ENCODE peak calls at places on chromosomes 16 and 17, in five cellular contexts. T is K562, S is GM12891, N is GM12878, E is HepG2. X is an unnamed sample.

GRCh38 chr17:58402047-58402446 is 15.3 kb downstream of the RNF43 start:
- DNase-seq in T (no peak), S (no peak), N (no peak), E (no peak), X (no peak)

GRCh38 chr16:87474566-87474996 is 18.2 kb downstream of the ZCCHC14 start:
- DNase-seq in T (no peak), S (no peak), N (no peak), E (peak), X (no peak)

GRCh38 chr17:2929881-2930533 is 133.4 kb downstream of the OR1D5 start:
- DNase-seq in T (peak), S (peak), N (no peak), E (peak), X (peak)

GRCh38 chr17:51060396-51060795 is 60.3 kb downstream of the SPAG9 start:
- DNase-seq in T (no peak), S (no peak), N (no peak), E (no peak), X (no peak)

GRCh38 chr16:74608944-74609343 is 2.0 kb upstream of the GLG1 start:
- DNase-seq in T (no peak), S (no peak), N (no peak), E (no peak), X (no peak)

GRCh38 chr17:68621065-68621464 is 19.9 kb upstream of the FAM20A start:
- DNase-seq in T (no peak), S (no peak), N (no peak), E (no peak), X (no peak)

GRCh38 chr17:8430966-8431365 is 4.7 kb upstream of the NDEL1 start:
- DNase-seq in T (no peak), S (no peak), N (no peak), E (no peak), X (no peak)

GRCh38 chr17:72467841-72468653 is 347.2 kb downstream of the SOX9 start:
- DNase-seq in T (no peak), S (no peak), N (no peak), E (no peak), X (no peak)

GRCh38 chr17:7515912-7516610 is 31.9 kb downstream of the POLR2A start:
- DNase-seq in T (no peak), S (no peak), N (no peak), E (peak), X (no peak)

GRCh38 chr16:68072038-68072695 is 13.0 kb upstream of the NFATC3 start:
- DNase-seq in T (peak), S (no peak), N (no peak), E (no peak), X (no peak)

GRCh38 chr17:32114536-32114935 is 27.8 kb upstream of the RHOT1 start:
- DNase-seq in T (no peak), S (no peak), N (no peak), E (no peak), X (no peak)

GRCh38 chr16:86653289-86654006 is 75.1 kb downstream of the FOXL1 start:
- DNase-seq in T (no peak), S (no peak), N (no peak), E (no peak), X (no peak)

GRCh38 chr16:71229344-71229743 is 1.2 kb downstream of the HYDIN start:
- DNase-seq in T (no peak), S (no peak), N (no peak), E (no peak), X (no peak)

GRCh38 chr17:17497845-17498520 is 1.8 kb upstream of the RASD1 start:
- DNase-seq in T (no peak), S (no peak), N (no peak), E (no peak), X (no peak)

GRCh38 chr17:17497065-17497844 is 1.1 kb upstream of the RASD1 start:
- DNase-seq in T (no peak), S (no peak), N (no peak), E (no peak), X (no peak)

GRCh38 chr17:17495448-17496188 is 577 bp downstream of the RASD1 start:
- DNase-seq in T (no peak), S (no peak), N (no peak), E (no peak), X (no peak)

GRCh38 chr17:17494499-17495447 is 1.4 kb downstream of the RASD1 start:
- DNase-seq in T (no peak), S (no peak), N (no peak), E (no peak), X (no peak)

DNA sequence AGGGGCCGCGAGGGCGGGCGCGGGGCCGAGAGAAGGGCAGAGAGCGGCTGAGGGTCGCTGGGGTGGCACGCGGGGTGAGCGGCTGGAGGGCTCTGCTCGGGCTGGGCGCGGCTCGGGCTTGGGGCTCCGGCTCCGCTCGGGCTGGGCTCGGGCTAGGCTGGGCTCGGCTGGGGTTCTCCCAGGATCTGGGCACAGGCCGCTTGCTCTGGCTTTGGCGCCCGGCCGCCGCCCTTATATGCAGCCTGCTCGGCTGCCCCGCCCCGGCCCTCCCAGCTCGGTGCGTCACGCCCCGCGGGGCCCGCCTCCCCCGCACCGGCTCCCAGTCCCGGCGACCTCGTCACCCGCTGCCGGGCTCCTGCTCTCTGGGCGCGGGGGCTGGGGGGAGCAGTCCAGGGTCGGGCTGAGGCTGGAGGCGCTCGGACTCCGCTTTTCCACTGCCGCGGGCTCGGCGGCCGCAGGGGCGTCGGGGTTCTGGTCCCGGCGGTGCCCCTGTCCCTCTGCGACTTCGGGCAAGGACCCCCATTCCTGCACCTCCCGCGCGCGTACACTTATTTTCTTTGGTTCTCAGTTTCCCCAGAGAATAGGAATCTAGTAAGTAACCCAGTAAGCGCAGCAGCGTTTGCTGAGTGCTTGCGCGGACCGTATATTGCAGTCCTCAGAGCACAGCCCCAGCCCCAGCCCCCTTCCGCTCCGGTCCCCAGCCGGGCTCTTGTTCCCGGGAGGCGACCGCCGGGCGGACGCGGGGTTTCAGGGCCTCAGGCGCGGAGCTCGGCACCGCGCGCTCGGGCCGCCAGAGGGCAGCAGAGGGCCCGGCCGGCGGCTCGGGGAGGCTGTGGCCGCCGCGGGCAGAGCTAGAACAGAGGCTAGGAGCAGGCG is at the start of gene RASD1:
- DNase-seq in T (peak), S (peak), N (no peak), E (peak), X (peak)
- TF ChIP-seq POLR2AphosphoS5 in T (no peak), S (no peak), N (no peak), E (peak), X (no peak)

GRCh38 chr16:88541109-88541508 is 29.1 kb upstream of the ZC3H18 start:
- DNase-seq in T (no peak), S (no peak), N (no peak), E (no peak), X (no peak)

GRCh38 chr16:88542231-88542630 is 28.0 kb upstream of the ZC3H18 start:
- DNase-seq in T (no peak), S (no peak), N (no peak), E (no peak), X (no peak)

GRCh38 chr16:88540346-88540977 is 29.7 kb upstream of the ZC3H18 start:
- DNase-seq in T (no peak), S (no peak), N (no peak), E (no peak), X (no peak)

GRCh38 chr16:88543230-88543813 is 26.9 kb upstream of the ZC3H18 start:
- DNase-seq in T (no peak), S (no peak), N (no peak), E (no peak), X (no peak)

GRCh38 chr16:88541831-88542230 is 28.4 kb upstream of the ZC3H18 start:
- DNase-seq in T (no peak), S (no peak), N (no peak), E (no peak), X (no peak)
- TF ChIP-seq POLR2A in T (no peak), S (no peak), N (no peak), E (no peak), X (no peak)

GRCh38 chr16:48022496-48022895 is 133.3 kb downstream of the ABCC12 start:
- DNase-seq in T (no peak), S (peak), N (no peak), E (no peak), X (no peak)

GRCh38 chr16:48029768-48030167 is 126.0 kb downstream of the ABCC12 start:
- DNase-seq in T (no peak), S (no peak), N (no peak), E (no peak), X (no peak)

GRCh38 chr16:48024042-48024441 is 131.8 kb downstream of the ABCC12 start:
- DNase-seq in T (no peak), S (no peak), N (no peak), E (no peak), X (no peak)

GRCh38 chr16:48030926-48031325 is 124.9 kb downstream of the ABCC12 start:
- DNase-seq in T (no peak), S (no peak), N (no peak), E (no peak), X (no peak)

DNA sequence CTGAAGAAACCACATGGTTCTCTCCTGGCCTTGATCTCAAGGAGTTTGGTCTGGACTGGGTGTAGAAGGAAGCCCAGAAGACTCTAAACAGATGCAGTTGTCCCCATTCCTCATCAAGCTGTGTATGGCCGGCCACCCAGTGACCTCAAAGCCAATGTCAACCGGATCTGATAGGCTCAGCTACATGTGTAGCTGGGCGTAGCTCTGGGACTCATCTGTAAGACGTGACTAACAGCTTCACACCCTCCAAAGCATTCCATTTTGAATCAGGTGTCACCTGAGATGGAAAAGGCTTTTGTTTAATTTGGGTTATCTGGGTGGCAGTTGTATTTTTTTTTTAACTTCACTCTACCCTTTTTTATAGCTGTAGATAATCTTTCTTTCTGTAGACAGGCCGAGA is 130.4 kb downstream of the ABCC12 start:
- DNase-seq in T (no peak), S (no peak), N (no peak), E (no peak), X (no peak)
- TF ChIP-seq TAF1 in T (no peak), S (no peak), N (no peak), E (no peak), X (no peak)

GRCh38 chr17:49194297-49194607 is 16.1 kb downstream of the GNGT2 start:
- DNase-seq in T (no peak), S (no peak), N (no peak), E (no peak), X (no peak)

GRCh38 chr17:49191917-49192741 is 18.2 kb downstream of the GNGT2 start:
- DNase-seq in T (peak), S (no peak), N (peak), E (peak), X (peak)

GRCh38 chr17:49191407-49191916 is 18.9 kb downstream of the GNGT2 start:
- DNase-seq in T (no peak), S (no peak), N (no peak), E (no peak), X (no peak)

GRCh38 chr17:49195746-49196145 is 14.6 kb downstream of the GNGT2 start:
- DNase-seq in T (no peak), S (no peak), N (no peak), E (no peak), X (no peak)

DNA sequence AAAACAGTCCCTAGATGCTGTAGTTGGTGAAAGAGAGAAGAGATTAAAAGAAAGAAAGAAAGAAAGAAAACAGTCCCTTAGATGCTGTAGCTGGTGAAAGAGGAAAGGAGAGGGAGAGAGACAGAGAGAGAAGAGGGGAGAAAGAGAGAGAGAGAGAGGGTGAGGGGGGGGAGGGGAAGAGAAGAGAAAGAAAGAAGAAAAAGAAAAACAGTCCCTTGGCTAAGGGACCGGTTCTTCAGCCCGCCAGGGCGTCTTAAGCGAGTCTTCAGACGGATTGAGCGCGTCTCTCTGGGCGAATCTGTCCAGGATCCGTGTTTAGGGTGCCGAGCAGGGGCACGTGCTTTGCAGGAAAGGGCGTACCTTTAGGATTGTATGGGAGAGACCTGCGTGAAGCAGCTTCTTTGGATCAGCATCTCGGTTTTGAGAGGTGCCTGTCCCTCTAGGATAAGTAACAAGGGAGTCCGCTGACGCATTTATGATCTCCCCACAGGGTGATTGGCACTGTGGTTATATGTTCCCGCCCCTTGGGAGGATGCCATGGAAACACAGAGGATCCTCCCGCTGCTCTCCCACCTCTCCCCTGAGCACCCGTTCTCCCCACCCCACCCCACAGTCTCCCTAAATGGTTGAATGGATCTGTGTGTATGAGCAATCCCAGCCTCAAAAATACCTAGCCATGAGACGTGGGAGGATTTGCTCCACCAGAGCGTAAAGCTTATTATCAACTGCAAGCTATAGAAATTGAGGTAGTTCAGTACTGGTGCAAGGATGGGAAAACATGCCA is 16.7 kb downstream of the GNGT2 start:
- DNase-seq in T (peak), S (no peak), N (peak), E (no peak), X (no peak)
- TF ChIP-seq POLR2AphosphoS5 in T (no peak), S (peak), N (peak), E (no peak), X (peak)

DNA sequence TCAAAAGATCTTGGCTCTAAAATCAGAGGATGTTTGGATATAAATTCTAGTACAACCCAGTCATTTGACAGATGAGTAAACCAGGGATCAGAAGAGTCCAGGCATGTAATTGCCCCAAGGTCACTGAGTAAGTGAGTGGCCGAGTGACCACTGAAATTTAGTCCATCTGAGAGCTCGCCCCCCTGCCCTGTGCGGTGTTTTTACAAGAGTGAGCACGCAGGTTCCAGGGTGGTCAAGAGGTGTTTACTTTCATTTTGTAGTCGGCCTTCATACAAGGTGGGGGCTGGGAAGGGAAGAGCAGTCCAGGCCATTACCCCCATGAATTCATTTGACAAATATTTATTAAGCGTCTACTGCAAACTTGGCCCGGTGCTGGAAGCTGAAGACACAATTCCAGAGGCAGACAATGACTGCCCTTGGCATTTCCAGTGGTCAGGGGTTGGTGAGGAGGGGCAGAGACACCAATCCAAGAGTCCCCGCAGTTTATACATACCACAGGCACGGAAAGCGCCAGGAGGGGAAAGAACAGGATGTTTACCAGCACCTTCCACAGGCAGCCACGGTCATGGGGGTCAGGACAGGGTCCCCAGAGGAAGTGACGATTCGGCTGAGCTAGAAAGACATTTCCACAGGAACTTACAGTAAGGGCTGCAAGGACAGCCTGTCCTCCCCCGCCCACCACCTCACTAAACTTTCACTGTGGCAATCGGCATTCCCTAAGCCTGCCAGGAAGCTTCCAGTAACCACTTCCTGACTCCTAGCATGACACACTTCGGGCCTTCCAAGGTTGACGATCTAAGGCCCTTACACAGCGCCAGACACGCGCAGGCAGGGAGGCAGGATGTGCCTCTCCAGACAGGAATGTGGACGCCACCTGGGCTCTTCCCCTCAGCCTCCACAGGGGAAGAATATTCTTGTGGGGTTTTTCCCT is 1.4 kb upstream of the MT2A start:
- DNase-seq in T (no peak), S (no peak), N (no peak), E (peak), X (no peak)
- TF ChIP-seq POLR2A in T (no peak), S (no peak), N (no peak), E (peak), X (no peak)

GRCh38 chr17:56482229-56482628 is 111.3 kb upstream of the NOG start:
- DNase-seq in T (no peak), S (no peak), N (no peak), E (no peak), X (no peak)
- TF ChIP-seq TAF1 in T (no peak), S (no peak), N (no peak), E (no peak), X (no peak)

GRCh38 chr17:64504769-64505319 is 1.2 kb downstream of the DDX5 start:
- DNase-seq in T (no peak), S (no peak), N (no peak), E (peak), X (no peak)
- TF ChIP-seq POLR2AphosphoS5 in T (peak), S (no peak), N (no peak), E (no peak), X (peak)

DNA sequence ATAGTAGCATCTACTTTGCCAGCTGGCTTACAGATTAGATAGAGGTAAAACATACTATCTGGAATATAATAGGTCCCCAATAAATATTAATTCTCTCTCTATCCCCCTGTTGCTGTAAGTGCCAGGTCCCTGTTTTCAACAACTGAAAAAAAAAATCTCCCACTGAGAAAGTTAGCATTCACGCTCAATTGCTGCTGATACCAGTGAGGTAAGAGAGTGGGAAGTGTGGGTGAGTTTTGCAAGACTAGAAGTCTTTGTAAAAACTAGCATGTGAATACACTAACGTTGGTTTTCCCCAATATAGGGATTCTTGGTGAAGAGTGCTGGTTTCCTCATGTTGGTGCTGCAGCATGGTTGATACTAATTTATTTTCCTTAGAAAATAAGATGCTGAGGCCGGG is 11.7 kb upstream of the TAOK1 start:
- DNase-seq in T (no peak), S (no peak), N (no peak), E (no peak), X (no peak)
- TF ChIP-seq POLR2A in T (no peak), S (no peak), N (no peak), E (no peak), X (no peak)

GRCh38 chr16:57999366-57999970 is 1.0 kb downstream of the ZNF319 start:
- DNase-seq in T (no peak), S (peak), N (no peak), E (peak), X (peak)

GRCh38 chr16:57999971-58000705 is at the start of gene ZNF319:
- DNase-seq in T (peak), S (peak), N (no peak), E (no peak), X (peak)

GRCh38 chr16:58001781-58002410 is 689 bp downstream of the USB1 start:
- DNase-seq in T (no peak), S (no peak), N (no peak), E (peak), X (no peak)

GRCh38 chr16:58002411-58002790 is 1.2 kb downstream of the USB1 start:
- DNase-seq in T (no peak), S (no peak), N (no peak), E (no peak), X (no peak)

GRCh38 chr16:58000706-58001676 is at the start of gene USB1:
- DNase-seq in T (peak), S (peak), N (peak), E (peak), X (peak)
- TF ChIP-seq TAF1 in T (peak), S (peak), N (peak), E (peak), X (no peak)

X was measured in GM12892.